ENCODE peak calls at places on chromosome 11, in four cellular contexts. C is A549, A is K562, W is HepG2. S is an unnamed sample.

GRCh38 chr11:134987828-134988227 is 575.8 kb upstream of the B3GAT1 start:
- DNase-seq in C (no peak), A (no peak), W (no peak), S (no peak)

GRCh38 chr11:64152841-64153691 is 12.8 kb downstream of the MACROD1 start:
- DNase-seq in C (peak), A (peak), W (peak), S (peak)

GRCh38 chr11:124717786-124718634 is 21.7 kb upstream of the NRGN start:
- DNase-seq in C (no peak), A (no peak), W (peak), S (peak)

GRCh38 chr11:57567210-57567511 is 311 bp downstream of the UBE2L6 start:
- DNase-seq in C (no peak), A (no peak), W (no peak), S (no peak)

GRCh38 chr11:78099671-78100070 is 20.0 kb upstream of the NDUFC2 start:
- DNase-seq in C (no peak), A (no peak), W (no peak), S (no peak)

GRCh38 chr11:101862410-101863233 is 52.2 kb upstream of the CEP126 start:
- DNase-seq in C (peak), A (no peak), W (peak), S (peak)

GRCh38 chr11:113881856-113882255 is 6.5 kb upstream of the USP28 start:
- DNase-seq in C (no peak), A (peak), W (no peak), S (no peak)

GRCh38 chr11:63670077-63670737 is 969 bp downstream of the ATL3 start:
- DNase-seq in C (no peak), A (no peak), W (no peak), S (no peak)

GRCh38 chr11:2307733-2308331 is 6.0 kb downstream of the TSPAN32 start:
- DNase-seq in C (no peak), A (no peak), W (no peak), S (no peak)

GRCh38 chr11:108973402-108974119 is 308.7 kb downstream of the DDX10 start:
- DNase-seq in C (peak), A (no peak), W (no peak), S (no peak)

GRCh38 chr11:64383580-64383979 is 24.6 kb downstream of the RPS6KA4 start:
- DNase-seq in C (no peak), A (no peak), W (no peak), S (no peak)

GRCh38 chr11:72069787-72070251 is 10.5 kb downstream of the NUMA1 start:
- DNase-seq in C (peak), A (no peak), W (peak), S (no peak)

GRCh38 chr11:92024788-92025187 is 199.8 kb upstream of the FAT3 start:
- DNase-seq in C (no peak), A (no peak), W (no peak), S (no peak)

GRCh38 chr11:64226507-64227051 is 505 bp downstream of the NUDT22 start:
- DNase-seq in C (no peak), A (peak), W (peak), S (no peak)

GRCh38 chr11:20599424-20600346 is at the start of gene SLC6A5:
- DNase-seq in C (peak), A (peak), W (peak), S (peak)

GRCh38 chr11:44899959-44900358 is 50.7 kb downstream of the TP53I11 start:
- DNase-seq in C (peak), A (peak), W (peak), S (peak)

GRCh38 chr11:103863497-103863896 is 172.9 kb upstream of the DDI1 start:
- DNase-seq in C (no peak), A (no peak), W (no peak), S (no peak)

GRCh38 chr11:123168955-123169484 is 26.0 kb downstream of the CLMP start:
- DNase-seq in C (no peak), A (no peak), W (no peak), S (no peak)

GRCh38 chr11:104275992-104276391 is 112.0 kb upstream of the PDGFD start:
- DNase-seq in C (no peak), A (no peak), W (no peak), S (no peak)

GRCh38 chr11:120117991-120118390 is 19.9 kb downstream of the TRIM29 start:
- DNase-seq in C (no peak), A (no peak), W (no peak), S (no peak)

GRCh38 chr11:131465056-131465455 is 94.6 kb downstream of the NTM start:
- DNase-seq in C (no peak), A (no peak), W (no peak), S (no peak)

GRCh38 chr11:2657697-2658284 is 42.0 kb downstream of the KCNQ1OT1 start:
- DNase-seq in C (no peak), A (peak), W (no peak), S (no peak)

GRCh38 chr11:70645537-70645936 is 247.2 kb downstream of the CTTN start:
- DNase-seq in C (no peak), A (no peak), W (no peak), S (no peak)

GRCh38 chr11:70646272-70647049 is 248.1 kb downstream of the CTTN start:
- DNase-seq in C (no peak), A (no peak), W (no peak), S (no peak)

GRCh38 chr11:70647188-70648166 is 249.1 kb downstream of the CTTN start:
- DNase-seq in C (no peak), A (no peak), W (no peak), S (peak)

GRCh38 chr11:70651036-70651435 is 252.7 kb downstream of the CTTN start:
- DNase-seq in C (no peak), A (no peak), W (no peak), S (no peak)

DNA sequence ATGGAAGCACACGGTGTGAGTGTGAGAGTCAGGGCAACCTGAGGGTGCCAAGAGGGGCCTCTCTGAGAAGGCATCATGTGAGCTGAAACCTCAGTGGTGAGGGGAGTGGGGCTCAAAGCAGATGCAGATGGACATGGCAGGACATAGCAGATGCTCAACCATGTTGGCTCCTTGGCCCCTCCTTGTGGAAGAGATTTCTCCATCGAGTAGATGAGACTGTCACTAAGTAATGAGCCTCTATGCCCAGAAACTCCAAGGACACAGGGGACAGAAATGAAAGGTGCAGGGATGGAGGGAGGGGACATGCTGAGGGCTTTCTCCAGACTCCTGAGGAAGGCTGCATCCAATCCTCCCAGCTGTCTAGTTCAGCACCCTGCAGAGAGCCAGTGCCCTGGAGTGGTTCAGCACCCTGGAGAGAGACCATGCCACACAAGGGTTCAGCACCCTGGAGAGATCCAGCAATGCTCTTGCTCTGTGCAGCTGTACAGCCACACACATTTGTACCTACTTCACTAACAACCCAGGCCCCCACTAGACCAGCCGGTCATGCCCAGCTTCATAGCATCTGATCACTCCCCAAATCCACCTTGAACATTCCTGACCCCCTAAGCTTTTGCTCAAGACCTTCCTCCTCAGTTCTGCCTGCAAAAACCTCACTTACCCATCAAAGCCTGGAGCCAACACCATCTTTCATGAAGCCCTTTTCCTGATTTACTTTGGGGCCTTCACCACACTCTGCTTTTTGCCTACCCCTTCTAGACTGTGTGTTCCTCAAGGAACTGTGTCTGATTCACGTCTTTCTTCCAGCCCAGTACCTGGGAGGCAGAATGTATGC is 252.0 kb downstream of the CTTN start:
- DNase-seq in C (peak), A (peak), W (peak), S (peak)
- TF ChIP-seq HMGXB4 in C (no peak), A (no peak), W (peak), S (peak)

GRCh38 chr11:73810637-73811036 is 23.0 kb downstream of the MRPL48 start:
- DNase-seq in C (no peak), A (no peak), W (no peak), S (no peak)

GRCh38 chr11:73814812-73815211 is 27.1 kb downstream of the MRPL48 start:
- DNase-seq in C (no peak), A (no peak), W (no peak), S (no peak)

GRCh38 chr11:73808052-73808451 is 20.4 kb downstream of the MRPL48 start:
- DNase-seq in C (no peak), A (no peak), W (no peak), S (no peak)

GRCh38 chr11:73812234-73812633 is 24.6 kb downstream of the MRPL48 start:
- DNase-seq in C (no peak), A (no peak), W (no peak), S (no peak)
- TF ChIP-seq HMGXB4 in C (no peak), A (no peak), W (no peak), S (no peak)

DNA sequence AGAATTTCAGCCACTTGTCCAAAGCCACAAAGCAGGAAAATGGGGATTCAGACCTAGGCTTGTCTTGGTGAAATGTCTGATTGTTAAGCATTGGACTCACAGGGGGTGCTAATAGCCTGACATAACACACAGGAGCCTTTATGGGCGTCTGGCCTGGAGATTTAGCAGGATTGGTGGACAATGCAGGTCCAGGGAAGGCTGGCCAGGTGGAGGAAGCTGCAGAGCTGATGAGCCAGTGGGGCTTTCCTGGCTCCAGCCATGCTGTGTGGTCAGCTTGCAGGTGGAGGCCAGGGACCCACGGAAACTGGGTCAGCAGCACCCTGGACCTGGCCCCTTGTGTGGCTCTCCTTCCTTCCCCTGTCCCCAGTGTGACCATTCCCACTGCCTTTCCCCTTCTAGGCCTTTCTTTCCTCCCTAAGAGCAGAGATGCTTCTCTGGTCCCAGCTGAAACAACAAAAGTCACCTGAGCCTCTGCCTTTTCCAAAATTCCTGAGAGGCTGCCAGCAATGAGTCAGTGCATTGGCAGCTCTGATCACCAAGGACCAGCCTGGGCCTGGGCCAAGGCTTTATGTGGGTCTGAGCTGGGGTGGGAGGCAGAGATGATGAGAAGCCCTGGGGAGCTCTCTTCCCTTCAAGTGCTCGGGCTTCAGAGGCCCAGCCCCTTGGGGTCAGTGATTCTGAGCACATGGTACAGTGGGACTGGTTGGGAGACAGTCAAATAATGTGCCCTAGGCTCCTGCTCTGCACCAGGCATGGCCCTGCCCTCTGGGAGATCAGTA is 85.2 kb downstream of the CCDC81 start:
- DNase-seq in C (peak), A (no peak), W (peak), S (no peak)
- TF ChIP-seq HMGXB4 in C (no peak), A (no peak), W (no peak), S (no peak)

GRCh38 chr11:121561240-121561639 is 108.5 kb upstream of the SORL1-AS1 start:
- DNase-seq in C (no peak), A (no peak), W (no peak), S (no peak)
- TF ChIP-seq HMGXB4 in C (no peak), A (no peak), W (no peak), S (no peak)

GRCh38 chr11:112367453-112367852 is 106.8 kb upstream of the PLET1 start:
- DNase-seq in C (no peak), A (no peak), W (no peak), S (no peak)

GRCh38 chr11:112368402-112368801 is 107.7 kb upstream of the PLET1 start:
- DNase-seq in C (no peak), A (no peak), W (no peak), S (no peak)

GRCh38 chr11:112366012-112366411 is 105.4 kb upstream of the PLET1 start:
- DNase-seq in C (no peak), A (no peak), W (no peak), S (no peak)

GRCh38 chr11:112364962-112365481 is 104.4 kb upstream of the PLET1 start:
- DNase-seq in C (no peak), A (no peak), W (peak), S (no peak)

DNA sequence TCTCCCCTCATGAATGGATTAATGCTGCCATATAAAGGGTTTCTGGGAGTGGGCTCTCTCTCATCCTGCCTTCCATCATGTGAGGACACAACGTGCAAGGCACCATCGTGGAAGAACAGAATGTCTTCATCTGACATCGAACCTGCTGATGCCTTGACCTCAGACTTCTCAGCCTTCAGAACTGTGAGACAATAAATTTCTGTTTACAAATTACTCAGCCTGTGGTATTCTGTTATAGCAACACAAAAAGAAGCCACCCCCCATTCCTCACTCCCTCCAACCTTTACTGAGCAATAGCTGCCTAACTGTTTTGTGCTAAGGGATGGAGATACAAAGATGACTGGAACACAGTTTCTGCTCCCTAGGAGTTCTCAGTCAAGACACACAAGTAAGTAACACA is 106.1 kb upstream of the PLET1 start:
- DNase-seq in C (no peak), A (no peak), W (no peak), S (no peak)
- TF ChIP-seq HMGXB4 in C (no peak), A (no peak), W (no peak), S (no peak)